ENCODE peak calls at places on chromosomes 2 and 18, in four cellular contexts. K is activated T-helper 9 cell treated with anti-CD3 and anti-CD28 coated beads, Interleukin-2, amount 50 U/mL, for 16 hours; A is glutamatergic neuron; Z is activated naive CD8-positive, alpha-beta T cell treated with anti-CD3 and anti-CD28 coated beads, Interleukin-2, amount 50 U/mL, for 24 hours. I is an unnamed sample.

GRCh38 chr2:443754-444153 is 155.9 kb upstream of the ALKAL2 start:
- DNase-seq in Z (no peak), K (no peak), A (no peak), I (no peak)

GRCh38 chr2:156864230-156864629 is 393.3 kb upstream of the GALNT5 start:
- DNase-seq in K (no peak), Z (no peak), A (peak; percentile 15), I (no peak)

GRCh38 chr2:237627463-237628321 is at the start of gene LRRFIP1:
- DNase-seq in K (no peak), Z (peak; percentile 20), A (peak; percentile 69), I (peak; percentile 80)

GRCh38 chr2:155281907-155282306 is 583.4 kb downstream of the KCNJ3 start:
- DNase-seq in A (no peak), Z (no peak), K (no peak), I (peak; percentile 35)

GRCh38 chr18:48662021-48662661 is 123.3 kb downstream of the CTIF start:
- DNase-seq in K (no peak), A (no peak), Z (no peak), I (no peak)

GRCh38 chr2:225735844-225736243 is 336.3 kb downstream of the NYAP2 start:
- DNase-seq in K (no peak), A (no peak), Z (no peak), I (no peak)

GRCh38 chr18:7084766-7085080 is 32.9 kb downstream of the LAMA1 start:
- DNase-seq in Z (no peak), A (no peak), K (no peak), I (no peak)

GRCh38 chr2:170500770-170501169 is 214.4 kb upstream of the SP5 start:
- DNase-seq in A (no peak), K (no peak), Z (no peak), I (no peak)

GRCh38 chr2:11921030-11921583 is 174.7 kb downstream of the LPIN1 start:
- DNase-seq in Z (no peak), K (no peak), A (no peak), I (no peak)

GRCh38 chr2:607172-607571 is 70.0 kb downstream of the TMEM18 start:
- DNase-seq in K (no peak), Z (no peak), A (no peak), I (no peak)

GRCh38 chr2:160411167-160411566 is 82.4 kb downstream of the RBMS1 start:
- DNase-seq in K (peak; percentile 15), A (no peak), Z (peak; percentile 38), I (no peak)

GRCh38 chr2:24009680-24010476 is at the start of gene MFSD2B:
- DNase-seq in K (no peak), Z (no peak), A (peak; percentile 34), I (no peak)

GRCh38 chr2:68250652-68251186 is 1.6 kb downstream of the PPP3R1 start:
- DNase-seq in K (no peak), A (no peak), Z (no peak), I (no peak)

GRCh38 chr18:42821492-42821891 is 294.0 kb downstream of the RIT2 start:
- DNase-seq in A (no peak), Z (no peak), K (no peak), I (no peak)

GRCh38 chr2:45822272-45822630 is 170.8 kb downstream of the PRKCE start:
- DNase-seq in K (no peak), A (no peak), Z (no peak), I (no peak)

GRCh38 chr2:125512313-125512712 is 1143.6 kb upstream of the GYPC start:
- DNase-seq in K (no peak), A (no peak), Z (no peak), I (no peak)

GRCh38 chr2:133949595-133949994 is 304.3 kb upstream of the MGAT5 start:
- DNase-seq in Z (no peak), K (no peak), A (no peak), I (no peak)

GRCh38 chr2:233026211-233026813 is 6.2 kb upstream of the NEU2 start:
- DNase-seq in A (no peak), K (no peak), Z (no peak), I (no peak)

GRCh38 chr2:177466337-177467195 is 74.0 kb downstream of the AGPS start:
- DNase-seq in A (no peak), Z (no peak), K (no peak), I (no peak)

GRCh38 chr2:158460632-158461297 is 4.0 kb downstream of the PKP4 start:
- DNase-seq in K (no peak), Z (no peak), A (no peak), I (no peak)

GRCh38 chr2:225328192-225328591 is 71.3 kb upstream of the NYAP2 start:
- DNase-seq in A (no peak), K (no peak), Z (no peak), I (no peak)

GRCh38 chr2:234991290-234991689 is 39.5 kb downstream of the SH3BP4 start:
- DNase-seq in K (no peak), Z (no peak), A (no peak), I (no peak)

GRCh38 chr18:64618390-64618789 is 469.5 kb upstream of the LINC00305 start:
- DNase-seq in K (no peak), A (no peak), Z (no peak), I (no peak)

GRCh38 chr2:169664600-169664977 is 29.6 kb downstream of the CFAP210 start:
- DNase-seq in K (no peak), A (no peak), Z (no peak), I (no peak)